ENCODE peak calls at places on chromosomes 3 and 15, in four cellular contexts. T, V, L and E are unnamed samples.
A peak's percentile ranks its signal among the peaks of the same experiment; 100 is the strongest.

GRCh38 chr15:81268340-81268739 is 55.6 kb downstream of the STARD5 start:
- DNase-seq in T (no peak), V (no peak), L (no peak), E (no peak)

GRCh38 chr3:138376663-138377062 is 28.3 kb downstream of the MRAS start:
- DNase-seq in T (no peak), V (no peak), L (no peak), E (no peak)

GRCh38 chr3:42701371-42702065 is 1.1 kb downstream of the HHATL start:
- DNase-seq in T (peak; percentile 31), V (peak; percentile 27), L (peak; percentile 95), E (no peak)

GRCh38 chr3:46484911-46485696 is 12.7 kb upstream of the RTP3 start:
- DNase-seq in T (no peak), V (no peak), L (peak; percentile 63), E (no peak)

GRCh38 chr3:139199421-139200010 is 144.3 kb upstream of the MRPS22 start:
- DNase-seq in T (no peak), V (no peak), L (no peak), E (no peak)

GRCh38 chr15:58779554-58779953 is 8.5 kb downstream of the MINDY2 start:
- DNase-seq in T (no peak), V (no peak), L (peak; percentile 19), E (no peak)

GRCh38 chr3:139586420-139587017 is 47.0 kb upstream of the RBP1 start:
- DNase-seq in T (no peak), V (no peak), L (no peak), E (no peak)

GRCh38 chr3:77420316-77420715 is 380.4 kb downstream of the ROBO2 start:
- DNase-seq in T (no peak), V (no peak), L (no peak), E (no peak)

GRCh38 chr3:188006726-188007393 is 147.1 kb upstream of the LPP start:
- DNase-seq in T (no peak), V (no peak), L (no peak), E (no peak)

GRCh38 chr15:91890614-91891013 is 37.1 kb downstream of the SLCO3A1 start:
- DNase-seq in T (no peak), V (no peak), L (no peak), E (peak; percentile 32)

GRCh38 chr3:9932843-9933560 is 632 bp upstream of the CRELD1 start:
- DNase-seq in T (no peak), V (peak; percentile 70), L (peak; percentile 90), E (peak; percentile 43)

GRCh38 chr3:46393554-46394434 is 13.1 kb downstream of the CCR5AS start:
- DNase-seq in T (no peak), V (no peak), L (peak; percentile 53), E (no peak)

GRCh38 chr3:72214065-72215048 is 429.4 kb upstream of the PROK2 start:
- DNase-seq in T (no peak), V (no peak), L (no peak), E (no peak)

GRCh38 chr3:123080864-123081562 is 14.2 kb downstream of the PDIA5 start:
- DNase-seq in T (no peak), V (no peak), L (peak; percentile 45), E (no peak)

GRCh38 chr3:188520466-188520865 is 366.5 kb downstream of the LPP start:
- DNase-seq in T (no peak), V (no peak), L (no peak), E (no peak)

GRCh38 chr3:17052348-17052747 is 167.6 kb downstream of the PLCL2 start:
- DNase-seq in T (no peak), V (no peak), L (no peak), E (no peak)

GRCh38 chr3:82938821-82939328 is 1177.4 kb upstream of the GBE1 start:
- DNase-seq in T (no peak), V (no peak), L (no peak), E (no peak)

GRCh38 chr3:30502742-30503073 is 103.7 kb upstream of the TGFBR2 start:
- DNase-seq in T (no peak), V (no peak), L (no peak), E (no peak)

GRCh38 chr15:58227706-58228543 is 89.7 kb downstream of the AQP9 start:
- DNase-seq in T (peak; percentile 36), V (peak; percentile 62), L (peak; percentile 75), E (peak; percentile 78)

GRCh38 chr3:15269091-15269989 is 63.0 kb downstream of the SH3BP5 start:
- DNase-seq in T (no peak), V (no peak), L (peak; percentile 99), E (peak; percentile 78)

GRCh38 chr3:9110316-9110715 is 139.1 kb downstream of the SRGAP3 start:
- DNase-seq in T (no peak), V (no peak), L (no peak), E (no peak)

GRCh38 chr15:92101706-92102434 is 248.4 kb downstream of the SLCO3A1 start:
- DNase-seq in T (no peak), V (no peak), L (no peak), E (no peak)

GRCh38 chr3:30689202-30689641 is 82.8 kb downstream of the TGFBR2 start:
- DNase-seq in T (no peak), V (no peak), L (no peak), E (peak; percentile 79)

GRCh38 chr15:61003683-61004299 is 225.3 kb downstream of the RORA start:
- DNase-seq in T (no peak), V (no peak), L (no peak), E (no peak)

GRCh38 chr3:100041328-100041749 is 73.0 kb downstream of the FILIP1L start:
- DNase-seq in T (no peak), V (peak; percentile 48), L (no peak), E (peak; percentile 8)

GRCh38 chr3:65751123-65751700 is 287.5 kb downstream of the MAGI1 start:
- DNase-seq in T (peak; percentile 31), V (peak; percentile 47), L (peak; percentile 46), E (peak; percentile 3)

GRCh38 chr3:73623316-73623715 is 1.4 kb downstream of the PDZRN3 start:
- DNase-seq in T (no peak), V (no peak), L (no peak), E (no peak)

GRCh38 chr3:104437891-104438290 is 928.8 kb upstream of the ALCAM start:
- DNase-seq in T (peak; percentile 27), V (no peak), L (no peak), E (no peak)

GRCh38 chr3:175526609-175527280 is 667.6 kb downstream of the NAALADL2 start:
- DNase-seq in T (no peak), V (no peak), L (no peak), E (no peak)

GRCh38 chr3:16370872-16371740 is 106.1 kb downstream of the OXNAD1 start:
- DNase-seq in T (no peak), V (no peak), L (no peak), E (no peak)

GRCh38 chr15:96322401-96323249 is 7.9 kb upstream of the NR2F2 start:
- DNase-seq in T (no peak), V (no peak), L (no peak), E (no peak)

GRCh38 chr15:73935547-73935946 is 9.3 kb downstream of the LOXL1 start:
- DNase-seq in T (no peak), V (no peak), L (no peak), E (no peak)

DNA sequence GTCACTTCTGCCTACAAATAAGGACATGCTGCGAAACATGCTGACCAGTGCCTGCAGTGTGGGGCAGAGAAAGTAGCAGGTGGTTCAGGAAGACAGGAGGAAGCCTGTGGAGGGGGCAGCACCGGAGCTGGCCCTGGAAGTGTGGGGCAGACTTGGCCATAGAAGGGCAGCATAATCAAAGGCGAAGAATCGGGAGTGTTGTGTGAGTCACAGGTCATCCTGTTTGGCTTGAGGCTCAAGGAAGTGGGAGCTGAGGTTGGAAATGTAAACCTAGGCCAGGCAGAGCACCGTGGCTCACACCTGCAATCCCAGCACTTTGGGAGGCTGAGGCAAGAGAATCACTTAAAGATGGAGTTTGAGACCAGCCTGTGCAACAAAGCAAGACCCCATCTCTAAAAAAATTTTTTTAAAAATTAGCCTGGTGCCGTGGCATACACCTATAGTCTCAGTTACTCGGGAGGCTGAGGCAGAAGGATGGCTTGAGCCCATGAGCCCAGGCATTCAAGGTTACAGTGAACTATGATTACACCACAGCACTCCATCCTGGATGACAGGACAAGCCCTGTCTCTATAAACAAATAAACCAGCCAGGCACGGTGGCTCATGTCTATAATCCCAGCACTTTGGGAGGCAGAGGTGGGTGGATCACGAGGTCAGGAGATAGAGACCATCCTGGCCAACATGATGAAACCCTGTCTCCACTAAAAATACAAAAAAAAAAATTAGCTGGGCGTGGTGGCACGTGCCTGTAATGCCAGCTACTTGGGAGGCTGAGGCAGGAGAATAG is 54.0 kb downstream of the FAM43A start:
- DNase-seq in T (no peak), V (peak; percentile 73), L (no peak), E (peak; percentile 10)
- TF ChIP-seq FOSL1 in T (no peak), V (no peak), L (no peak), E (peak; percentile 18)

GRCh38 chr3:128803307-128803706 is 76.1 kb upstream of the ACAD9 start:
- DNase-seq in T (no peak), V (no peak), L (no peak), E (no peak)

GRCh38 chr3:128804017-128804816 is 75.2 kb upstream of the ACAD9 start:
- DNase-seq in T (no peak), V (no peak), L (peak; percentile 36), E (no peak)

GRCh38 chr3:128799650-128800049 is 73.7 kb downstream of the RAB7A start:
- DNase-seq in T (no peak), V (no peak), L (no peak), E (no peak)

GRCh38 chr3:128800241-128801187 is 74.5 kb downstream of the RAB7A start:
- DNase-seq in T (no peak), V (no peak), L (no peak), E (no peak)

DNA sequence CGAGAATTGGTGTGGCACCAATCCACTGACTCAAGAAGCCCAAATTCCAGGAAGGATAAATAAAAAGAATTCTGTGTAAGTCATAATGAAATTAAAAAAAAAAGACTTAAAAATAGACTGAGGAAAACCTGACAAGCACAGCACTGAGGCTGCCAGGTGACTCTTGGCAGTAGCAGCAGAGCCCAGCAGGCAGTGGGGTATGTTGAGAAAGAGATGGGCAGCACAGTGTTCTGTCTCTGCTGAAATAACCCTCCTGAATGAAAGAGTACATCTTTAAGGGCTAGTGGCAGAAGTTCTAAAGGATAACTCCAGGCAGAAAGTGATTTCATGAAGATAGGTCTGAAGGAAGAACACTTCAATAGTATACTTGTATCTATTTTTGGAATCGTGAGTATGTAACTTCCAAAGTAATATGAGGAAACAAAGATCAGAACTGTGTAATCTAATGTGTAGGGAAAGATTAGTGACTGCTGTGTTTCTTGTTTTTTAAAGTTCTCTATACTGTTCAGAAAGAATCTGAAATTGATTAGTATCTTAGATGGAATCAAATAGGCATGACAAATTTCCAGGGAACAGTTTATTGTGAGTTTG is 75.9 kb downstream of the RAB7A start:
- DNase-seq in T (no peak), V (no peak), L (no peak), E (no peak)
- H3K4me1 ChIP-seq in T (no peaks in the 10 kb centered on the region), V (no peaks in the 10 kb centered on the region), L (no peaks in the 10 kb centered on the region), E (no peaks in the 10 kb centered on the region)

GRCh38 chr15:98611031-98611430 is 37.3 kb upstream of the IGF1R start:
- DNase-seq in T (no peak), V (no peak), L (no peak), E (no peak)
- TF ChIP-seq FOSL1 in T (no peak), V (no peak), L (no peak), E (no peak)

DNA sequence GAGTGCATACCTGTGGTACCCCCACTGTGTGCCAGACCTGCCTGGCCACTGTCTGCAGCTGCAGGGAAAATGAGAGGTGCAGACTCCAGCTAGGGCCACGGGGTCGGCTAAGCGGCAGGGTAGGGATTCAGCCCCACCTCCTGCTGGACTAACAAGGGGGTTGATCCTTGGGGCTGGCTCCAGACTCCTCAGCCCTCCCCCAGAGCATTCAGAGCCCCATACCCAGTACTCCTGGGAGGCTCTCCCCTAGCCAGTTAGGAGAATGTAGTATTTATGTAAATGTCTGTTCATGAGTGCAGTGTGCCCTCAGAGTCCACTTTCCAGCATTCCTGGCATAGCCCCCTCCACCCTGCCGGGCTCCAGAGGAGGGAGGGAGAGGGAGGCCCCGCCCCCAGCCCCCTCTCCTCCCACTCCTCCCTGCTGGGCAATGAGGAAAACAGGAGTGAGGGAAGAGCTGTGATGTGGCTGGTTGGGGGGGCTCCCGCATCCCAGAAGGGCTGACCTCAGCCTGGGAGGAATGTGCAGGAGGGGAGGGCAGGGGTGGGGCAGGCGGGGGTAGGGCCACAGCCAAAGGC is 4.5 kb upstream of the SEMA3B start:
- DNase-seq in T (peak; percentile 94), V (peak; percentile 98), L (peak; percentile 43), E (peak; percentile 76)
- H3K4me1 ChIP-seq in T (peaks cover 47% of the 10 kb centered on the region), V (peaks cover 91% of the 10 kb centered on the region), L (peaks cover 51% of the 10 kb centered on the region), E (peaks cover 95% of the 10 kb centered on the region)